ENCODE peak calls at places on chromosomes 4 and X, in five cellular contexts. One of them, this sample, is unnamed.
A peak's percentile ranks its signal among the peaks of the same experiment; 100 is the strongest.

GRCh38 chr4:89077806-89078205 is 20.8 kb upstream of the FAM13A start:
- DNase-seq in astrocyte of the spinal cord: no peak
- DNase-seq in PC-9: no peak
- DNase-seq in posterior vena cava: no peak
- DNase-seq in omental fat pad: no peak
- DNase-seq in this sample: no peak

GRCh38 chr4:113447695-113448265 is 313.8 kb downstream of the CAMK2D start:
- DNase-seq in astrocyte of the spinal cord: no peak
- DNase-seq in PC-9: no peak
- DNase-seq in posterior vena cava: no peak
- DNase-seq in omental fat pad: no peak
- DNase-seq in this sample: no peak

GRCh38 chr4:94390804-94391410 is 48.3 kb upstream of the HPGDS start:
- DNase-seq in astrocyte of the spinal cord: peak; percentile 16
- DNase-seq in PC-9: no peak
- DNase-seq in posterior vena cava: no peak
- DNase-seq in omental fat pad: no peak
- DNase-seq in this sample: no peak

GRCh38 chrX:22314211-22314610 is 41.5 kb downstream of the CBLL2 start:
- DNase-seq in astrocyte of the spinal cord: no peak
- DNase-seq in PC-9: no peak
- DNase-seq in posterior vena cava: no peak
- DNase-seq in omental fat pad: no peak
- DNase-seq in this sample: peak; percentile 2

GRCh38 chr4:5462254-5462835 is 246.0 kb downstream of the EVC2 start:
- DNase-seq in astrocyte of the spinal cord: no peak
- DNase-seq in PC-9: no peak
- DNase-seq in posterior vena cava: no peak
- DNase-seq in omental fat pad: no peak
- DNase-seq in this sample: no peak

GRCh38 chrX:121570072-121570841 is 522.8 kb downstream of the GLUD2 start:
- DNase-seq in astrocyte of the spinal cord: no peak
- DNase-seq in PC-9: no peak
- DNase-seq in posterior vena cava: no peak
- DNase-seq in omental fat pad: no peak
- DNase-seq in this sample: peak; percentile 36

GRCh38 chr4:153512162-153512852 is 46.1 kb downstream of the TMEM131L start:
- DNase-seq in astrocyte of the spinal cord: no peak
- DNase-seq in PC-9: no peak
- DNase-seq in posterior vena cava: no peak
- DNase-seq in omental fat pad: no peak
- DNase-seq in this sample: no peak

GRCh38 chr4:54924891-54925290 is 200.5 kb downstream of the KDR start:
- DNase-seq in astrocyte of the spinal cord: no peak
- DNase-seq in PC-9: peak; percentile 40
- DNase-seq in posterior vena cava: no peak
- DNase-seq in omental fat pad: no peak
- DNase-seq in this sample: peak; percentile 68

GRCh38 chr4:174398728-174399127 is 115.0 kb downstream of the CEP44 start:
- DNase-seq in astrocyte of the spinal cord: peak; percentile 80
- DNase-seq in PC-9: no peak
- DNase-seq in posterior vena cava: no peak
- DNase-seq in omental fat pad: no peak
- DNase-seq in this sample: peak; percentile 70

GRCh38 chr4:1027916-1028240 is 16.5 kb downstream of the FGFRL1 start:
- DNase-seq in astrocyte of the spinal cord: no peak
- DNase-seq in PC-9: no peak
- DNase-seq in posterior vena cava: no peak
- DNase-seq in omental fat pad: no peak
- DNase-seq in this sample: no peak

GRCh38 chrX:43974076-43974475 is 886 bp upstream of the NDP start:
- DNase-seq in astrocyte of the spinal cord: no peak
- DNase-seq in PC-9: peak; percentile 55
- DNase-seq in posterior vena cava: no peak
- DNase-seq in omental fat pad: no peak
- DNase-seq in this sample: peak; percentile 51

GRCh38 chrX:47828984-47829383 is 7.7 kb upstream of the ZNF81 start:
- DNase-seq in astrocyte of the spinal cord: no peak
- DNase-seq in PC-9: no peak
- DNase-seq in posterior vena cava: no peak
- DNase-seq in omental fat pad: no peak
- DNase-seq in this sample: no peak

GRCh38 chrX:25726539-25726938 is 411.6 kb upstream of the MAGEB18 start:
- DNase-seq in astrocyte of the spinal cord: peak; percentile 22
- DNase-seq in PC-9: no peak
- DNase-seq in posterior vena cava: no peak
- DNase-seq in omental fat pad: no peak
- DNase-seq in this sample: no peak

GRCh38 chr4:80202784-80203553 is 5.7 kb downstream of the PRDM8 start:
- DNase-seq in astrocyte of the spinal cord: no peak
- DNase-seq in PC-9: no peak
- DNase-seq in posterior vena cava: peak; percentile 82
- DNase-seq in omental fat pad: no peak
- DNase-seq in this sample: no peak

GRCh38 chr4:128916832-128917231 is 107.3 kb downstream of the JADE1 start:
- DNase-seq in astrocyte of the spinal cord: no peak
- DNase-seq in PC-9: no peak
- DNase-seq in posterior vena cava: no peak
- DNase-seq in omental fat pad: no peak
- DNase-seq in this sample: no peak

GRCh38 chrX:22392176-22392814 is 119.6 kb downstream of the CBLL2 start:
- DNase-seq in astrocyte of the spinal cord: peak; percentile 64
- DNase-seq in PC-9: no peak
- DNase-seq in posterior vena cava: no peak
- DNase-seq in omental fat pad: no peak
- DNase-seq in this sample: no peak

GRCh38 chrX:12315526-12315925 is 177.3 kb downstream of the FRMPD4 start:
- DNase-seq in astrocyte of the spinal cord: no peak
- DNase-seq in PC-9: no peak
- DNase-seq in posterior vena cava: no peak
- DNase-seq in omental fat pad: no peak
- DNase-seq in this sample: no peak

GRCh38 chr4:11053601-11054000 is 369.0 kb upstream of the CLNK start:
- DNase-seq in astrocyte of the spinal cord: no peak
- DNase-seq in PC-9: no peak
- DNase-seq in posterior vena cava: no peak
- DNase-seq in omental fat pad: no peak
- DNase-seq in this sample: peak; percentile 20

GRCh38 chr4:122758033-122758432 is 25.5 kb downstream of the BBS12 start:
- DNase-seq in astrocyte of the spinal cord: peak; percentile 61
- DNase-seq in PC-9: no peak
- DNase-seq in posterior vena cava: no peak
- DNase-seq in omental fat pad: no peak
- DNase-seq in this sample: no peak

GRCh38 chr4:182978152-182978827 is 61.1 kb upstream of the DCTD start:
- DNase-seq in astrocyte of the spinal cord: peak; percentile 47
- DNase-seq in PC-9: no peak
- DNase-seq in posterior vena cava: no peak
- DNase-seq in omental fat pad: no peak
- DNase-seq in this sample: peak; percentile 67

GRCh38 chr4:18366762-18367358 is 345.3 kb upstream of the LCORL start:
- DNase-seq in astrocyte of the spinal cord: peak; percentile 19
- DNase-seq in PC-9: no peak
- DNase-seq in posterior vena cava: no peak
- DNase-seq in omental fat pad: no peak
- DNase-seq in this sample: peak; percentile 17

GRCh38 chr4:77433102-77433733 is 172.4 kb upstream of the CXCL13 start:
- DNase-seq in astrocyte of the spinal cord: peak; percentile 43
- DNase-seq in PC-9: peak; percentile 41
- DNase-seq in posterior vena cava: no peak
- DNase-seq in omental fat pad: no peak
- DNase-seq in this sample: peak; percentile 44

GRCh38 chr4:186979966-186980745 is 256.5 kb upstream of the FAT1 start:
- DNase-seq in astrocyte of the spinal cord: no peak
- DNase-seq in PC-9: no peak
- DNase-seq in posterior vena cava: no peak
- DNase-seq in omental fat pad: no peak
- DNase-seq in this sample: no peak

GRCh38 chr4:175459571-175459970 is 352.5 kb downstream of the GPM6A start:
- DNase-seq in astrocyte of the spinal cord: peak; percentile 35
- DNase-seq in PC-9: no peak
- DNase-seq in posterior vena cava: no peak
- DNase-seq in omental fat pad: no peak
- DNase-seq in this sample: no peak

GRCh38 chrX:39815621-39816020 is 282.1 kb downstream of the BCOR start:
- DNase-seq in astrocyte of the spinal cord: no peak
- DNase-seq in PC-9: no peak
- DNase-seq in posterior vena cava: no peak
- DNase-seq in omental fat pad: no peak
- DNase-seq in this sample: no peak

GRCh38 chr4:1192493-1193205 is 20.3 kb upstream of the SPON2 start:
- DNase-seq in astrocyte of the spinal cord: no peak
- DNase-seq in PC-9: no peak
- DNase-seq in posterior vena cava: peak; percentile 79
- DNase-seq in omental fat pad: peak; percentile 22
- DNase-seq in this sample: no peak

GRCh38 chrX:84118315-84118714 is 69.7 kb downstream of the RPS6KA6 start:
- DNase-seq in astrocyte of the spinal cord: no peak
- DNase-seq in PC-9: peak; percentile 37
- DNase-seq in posterior vena cava: no peak
- DNase-seq in omental fat pad: no peak
- DNase-seq in this sample: no peak

GRCh38 chr4:185994750-185995149 is 74.2 kb upstream of the TLR3 start:
- DNase-seq in astrocyte of the spinal cord: no peak
- DNase-seq in PC-9: no peak
- DNase-seq in posterior vena cava: no peak
- DNase-seq in omental fat pad: no peak
- DNase-seq in this sample: no peak

GRCh38 chr4:155781432-155781831 is 22.6 kb downstream of the GUCY1B1 start:
- DNase-seq in astrocyte of the spinal cord: no peak
- DNase-seq in PC-9: no peak
- DNase-seq in posterior vena cava: no peak
- DNase-seq in omental fat pad: no peak
- DNase-seq in this sample: no peak

GRCh38 chr4:114005569-114006442 is 26.4 kb upstream of the ARSJ start:
- DNase-seq in astrocyte of the spinal cord: peak; percentile 85
- DNase-seq in PC-9: no peak
- DNase-seq in posterior vena cava: no peak
- DNase-seq in omental fat pad: no peak
- DNase-seq in this sample: peak; percentile 54

This sample was measured in mammary epithelial cell.